ENCODE peak calls at places on chromosome 21, in four cellular contexts. E is IMR-90, L is A549, V is NB4. Z is an unnamed sample.

GRCh38 chr21:45821315-45822001 is 160.1 kb upstream of the COL6A1 start:
- DNase-seq in L (no peak), V (no peak), E (no peak), Z (no peak)

GRCh38 chr21:15809818-15810217 is 80.0 kb downstream of the USP25 start:
- DNase-seq in L (no peak), E (peak), V (peak), Z (no peak)

GRCh38 chr21:43697758-43698643 is 20.9 kb upstream of the PDXK start:
- DNase-seq in V (no peak), E (peak), L (no peak), Z (no peak)

GRCh38 chr21:27425172-27425571 is 458.3 kb upstream of the ADAMTS5 start:
- DNase-seq in V (no peak), L (no peak), E (no peak), Z (no peak)

GRCh38 chr21:17455451-17455850 is 57.4 kb upstream of the CXADR start:
- DNase-seq in L (no peak), V (no peak), E (no peak), Z (no peak)

GRCh38 chr21:15250384-15250783 is 185.6 kb upstream of the NRIP1 start:
- DNase-seq in V (no peak), L (no peak), E (peak), Z (no peak)

GRCh38 chr21:34836103-34836932 is 167.5 kb downstream of the CLIC6 start:
- DNase-seq in V (peak), L (peak), E (peak), Z (peak)

GRCh38 chr21:35102488-35103407 is 53.6 kb upstream of the RUNX1 start:
- DNase-seq in V (peak), E (peak), L (no peak), Z (peak)

GRCh38 chr21:45551316-45551715 is 9.1 kb upstream of the SLC19A1 start:
- DNase-seq in V (peak), L (peak), E (peak), Z (peak)

GRCh38 chr21:45103966-45104520 is 29.7 kb downstream of the ADARB1 start:
- DNase-seq in V (peak), L (no peak), E (no peak), Z (no peak)

GRCh38 chr21:19268634-19269138 is 865.1 kb upstream of the TMPRSS15 start:
- DNase-seq in L (no peak), V (no peak), E (no peak), Z (no peak)

GRCh38 chr21:44927587-44928461 is 7.1 kb upstream of the ITGB2 start:
- DNase-seq in E (peak), L (peak), V (peak), Z (no peak)

GRCh38 chr21:44360174-44360573 is 6.8 kb downstream of the TRPM2 start:
- DNase-seq in E (no peak), L (no peak), V (peak), Z (no peak)

GRCh38 chr21:43771698-43772367 is 4.3 kb downstream of the CSTB start:
- DNase-seq in L (no peak), E (no peak), V (peak), Z (no peak)

GRCh38 chr21:35036521-35037383 is 12.3 kb downstream of the RUNX1 start:
- DNase-seq in V (no peak), L (no peak), E (no peak), Z (peak)

GRCh38 chr21:37546949-37547614 is 180.5 kb downstream of the DYRK1A start:
- DNase-seq in E (no peak), V (peak), L (no peak), Z (no peak)

GRCh38 chr21:21997390-21998333 is 999.5 kb downstream of the NCAM2 start:
- DNase-seq in L (no peak), V (no peak), E (no peak), Z (no peak)

GRCh38 chr21:38821959-38822682 is 16.4 kb downstream of the ETS2 start:
- DNase-seq in V (no peak), L (no peak), E (no peak), Z (peak)
- TF ChIP-seq POLR2A in V (no peak), L (no peak), E (no peak), Z (no peak)

GRCh38 chr21:41427556-41427955 is 1.5 kb downstream of the MX1 start:
- DNase-seq in L (no peak), V (no peak), E (no peak), Z (peak)
- TF ChIP-seq POLR2A in L (no peak), V (no peak), E (no peak), Z (no peak)

DNA sequence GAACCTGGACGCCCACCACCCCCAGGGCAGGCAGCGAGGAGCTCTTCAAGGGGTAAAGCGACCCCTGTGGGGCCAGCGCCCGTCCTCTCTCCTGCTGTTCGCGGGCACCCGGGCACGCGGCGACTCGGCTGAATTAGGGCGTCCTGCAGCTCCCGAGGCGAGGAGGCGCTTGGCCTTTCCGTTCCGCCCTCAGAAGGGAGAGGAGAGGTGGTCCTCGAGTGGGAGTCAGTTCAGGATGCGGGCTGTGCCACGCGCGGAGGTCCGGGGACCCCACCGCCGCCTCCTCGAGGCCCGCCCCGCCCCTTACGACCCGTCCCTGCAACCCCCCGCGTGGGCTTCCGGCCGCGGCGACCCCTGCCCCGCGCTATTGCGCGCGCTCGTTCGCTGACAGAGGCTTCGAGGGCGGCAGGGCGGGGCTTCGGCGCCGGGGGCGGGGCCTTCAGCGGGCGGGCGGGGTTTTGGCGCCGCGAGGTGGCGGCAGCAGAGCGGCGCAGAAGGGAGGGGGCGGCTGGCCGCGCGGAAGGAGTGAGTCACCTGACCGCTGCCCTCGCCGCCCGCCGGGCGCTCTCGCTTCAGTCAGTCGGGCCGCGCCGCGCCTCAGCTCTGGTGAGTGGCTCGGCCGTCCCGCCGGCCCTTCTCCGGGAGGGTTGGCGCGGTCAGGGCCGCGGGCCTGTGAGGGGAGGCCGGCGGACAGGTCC is at the start of gene BACH1:
- DNase-seq in L (peak), E (peak), V (peak), Z (peak)
- TF ChIP-seq POLR2A in L (peak), E (peak), V (peak), Z (peak)

GRCh38 chr21:38953516-38953915 is 147.8 kb downstream of the ETS2 start:
- DNase-seq in E (no peak), V (no peak), L (no peak), Z (no peak)

GRCh38 chr21:38954450-38955059 is 148.8 kb downstream of the ETS2 start:
- DNase-seq in E (no peak), V (no peak), L (no peak), Z (no peak)

GRCh38 chr21:38956006-38956405 is 150.3 kb downstream of the ETS2 start:
- DNase-seq in E (peak), V (no peak), L (no peak), Z (no peak)

GRCh38 chr21:38956791-38957571 is 151.3 kb downstream of the ETS2 start:
- DNase-seq in V (peak), E (peak), L (no peak), Z (no peak)

GRCh38 chr21:38955495-38955894 is 149.8 kb downstream of the ETS2 start:
- DNase-seq in V (no peak), E (peak), L (no peak), Z (peak)
- TF ChIP-seq POLR2A in V (no peak), E (no peak), L (no peak), Z (no peak)

GRCh38 chr21:41768371-41769042 is 1.7 kb upstream of the RIPK4 start:
- DNase-seq in L (no peak), V (peak), E (peak), Z (no peak)
- TF ChIP-seq POLR2A in L (no peak), V (no peak), E (peak), Z (no peak)

GRCh38 chr21:32570456-32570855 is 14.9 kb downstream of the TCP10L start:
- DNase-seq in L (no peak), V (no peak), E (no peak), Z (no peak)

GRCh38 chr21:32565856-32566465 is 19.4 kb downstream of the TCP10L start:
- DNase-seq in V (no peak), E (peak), L (no peak), Z (no peak)

GRCh38 chr21:32566990-32567389 is 18.3 kb downstream of the TCP10L start:
- DNase-seq in V (no peak), L (no peak), E (no peak), Z (no peak)

GRCh38 chr21:32572574-32573420 is 12.5 kb downstream of the TCP10L start:
- DNase-seq in E (no peak), V (no peak), L (no peak), Z (peak)

DNA sequence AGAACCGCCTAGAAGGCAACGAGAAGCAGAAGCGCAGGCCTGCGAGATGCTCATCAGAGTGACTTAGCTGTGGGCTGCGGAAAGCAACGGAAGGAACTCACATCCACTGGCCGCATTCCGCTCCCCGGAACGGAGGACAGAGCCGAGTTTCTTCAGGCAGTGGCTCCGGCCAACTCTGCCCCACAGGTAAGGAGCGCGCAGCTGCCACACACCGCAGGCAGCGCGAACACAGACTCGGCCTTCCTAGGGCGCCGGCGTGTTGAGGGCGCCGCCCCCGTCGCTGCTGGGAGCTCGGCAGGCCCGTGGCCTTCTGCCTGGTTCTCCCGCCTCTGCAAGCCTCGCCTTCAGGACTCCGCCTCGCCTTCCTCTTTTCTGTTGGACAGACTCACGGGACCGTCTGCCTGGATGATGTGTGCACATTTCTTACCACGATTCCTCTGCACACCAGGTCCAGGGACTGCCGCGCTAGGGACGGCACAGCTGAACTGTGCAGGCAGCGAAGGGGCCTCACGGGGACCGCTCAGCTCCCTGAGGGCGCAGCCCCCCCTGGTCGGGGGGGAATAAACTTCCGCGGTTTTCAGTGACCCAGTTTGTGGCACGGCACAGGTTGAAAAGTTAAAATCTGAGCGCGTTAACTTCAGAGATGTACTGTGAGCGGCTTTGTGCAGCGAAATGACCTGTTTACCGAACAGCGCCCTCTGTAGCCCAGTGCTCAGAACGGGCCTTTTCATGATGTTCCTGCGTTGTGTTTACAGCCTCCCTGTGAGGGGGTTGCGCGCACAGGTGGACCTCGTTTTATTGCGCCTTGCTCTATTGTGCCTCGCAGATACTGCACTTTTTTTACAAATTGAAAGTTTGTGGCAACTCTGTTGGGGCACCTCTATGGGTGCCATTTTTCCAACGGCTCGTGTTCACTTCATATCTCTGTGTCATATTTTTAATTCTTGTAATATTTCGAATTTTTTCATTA is 15.8 kb downstream of the TCP10L start:
- DNase-seq in E (peak), L (peak), V (peak), Z (peak)
- TF ChIP-seq POLR2A in E (no peak), L (peak), V (no peak), Z (no peak)

DNA sequence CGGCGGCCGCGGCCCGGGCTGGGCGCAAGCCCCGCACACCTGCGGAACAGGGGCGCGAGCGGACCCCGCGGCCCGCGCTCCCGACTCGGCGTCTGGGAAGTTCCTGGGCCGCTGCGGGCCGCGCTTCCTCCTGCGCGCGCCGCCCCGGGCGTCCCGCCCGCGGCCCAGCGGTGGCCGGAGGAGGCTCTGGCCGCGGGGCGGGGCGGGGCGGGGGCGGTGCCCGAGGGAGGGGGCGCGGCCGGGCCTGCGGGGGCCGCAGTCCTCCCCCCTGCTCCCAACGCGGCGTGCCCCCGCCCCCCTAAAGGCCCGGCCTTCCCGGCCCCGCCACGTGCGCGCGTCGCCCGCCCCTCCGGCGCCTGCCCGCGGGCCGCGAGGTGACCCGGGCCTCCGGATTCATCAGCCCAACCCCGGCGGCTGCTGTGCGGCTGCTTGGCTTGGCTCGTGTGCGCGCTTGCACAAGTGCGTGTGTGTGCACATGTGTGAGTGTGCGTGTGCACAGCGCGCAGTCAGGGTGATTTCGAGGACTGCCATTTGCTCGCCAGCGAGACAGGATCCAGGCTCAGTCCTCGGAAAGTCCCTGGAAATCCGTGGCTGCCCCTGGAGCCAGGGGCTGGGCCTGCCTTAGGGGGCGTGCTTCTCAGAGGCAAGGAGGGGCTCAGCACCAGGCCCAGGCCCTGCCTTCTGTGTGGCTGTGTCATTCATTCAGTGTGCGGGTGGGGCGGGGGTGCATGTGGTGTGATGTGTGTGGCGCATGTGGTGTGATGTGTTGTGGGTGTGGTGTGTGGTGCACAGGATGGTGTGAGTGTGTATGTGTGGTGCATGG is at the start of gene C2CD2:
- DNase-seq in V (peak), L (peak), E (peak), Z (no peak)
- TF ChIP-seq POLR2A in V (no peak), L (peak), E (peak), Z (no peak)